ENCODE peak calls at places on chromosomes 13 and 19, in ten cellular contexts. D is A549, T is cardiac muscle cell, G is uterus, Y is psoas muscle, H is hepatocyte, N is H1, L is IMR-90, P is upper lobe of left lung, V is A673. J is an unnamed sample. For H3K4me1, the result is how much of the 10 kb centered on the place peaks cover.

GRCh38 chr19:4506449-4507149 is 11.7 kb downstream of the PLIN4 start:
- DNase-seq in D (no peak), T (no peak), G (no peak), Y (no peak), H (no peak), N (no peak), L (peak), P (no peak), V (no peak), J (no peak)

GRCh38 chr19:38388310-38389100 is at the start of gene SPRED3:
- DNase-seq in D (peak), T (peak), G (no peak), Y (peak), H (peak), N (no peak), L (peak), P (peak), V (no peak), J (peak)

GRCh38 chr19:47247308-47247990 is 8.9 kb upstream of the CCDC9 start:
- DNase-seq in D (peak), T (peak), G (peak), Y (peak), H (peak), N (no peak), L (peak), P (peak), V (peak), J (peak)

GRCh38 chr13:39062004-39062403 is 23.7 kb downstream of the NHLRC3 start:
- DNase-seq in D (no peak), T (no peak), G (no peak), Y (no peak), H (no peak), N (no peak), L (no peak), P (no peak), V (no peak), J (no peak)

GRCh38 chr19:28465317-28466086 is 747.4 kb downstream of the UQCRFS1 start:
- DNase-seq in D (no peak), T (no peak), G (no peak), Y (no peak), H (no peak), N (no peak), L (no peak), P (no peak), V (no peak), J (no peak)

GRCh38 chr19:39038098-39038497 is 5.7 kb upstream of the FBXO27 start:
- DNase-seq in D (peak), T (peak), G (no peak), Y (no peak), H (peak), N (no peak), L (peak), P (peak), V (peak), J (no peak)

GRCh38 chr13:22278336-22278929 is 607.6 kb downstream of the FGF9 start:
- DNase-seq in D (no peak), T (peak), G (peak), Y (no peak), H (peak), N (peak), L (peak), P (peak), V (peak), J (peak)

GRCh38 chr13:99218545-99218944 is 17.9 kb downstream of the UBAC2 start:
- DNase-seq in D (no peak), T (no peak), G (no peak), Y (peak), H (no peak), N (no peak), L (peak), P (peak), V (no peak), J (no peak)

GRCh38 chr13:112959206-112959605 is 9.8 kb upstream of the MCF2L start:
- DNase-seq in D (no peak), T (no peak), G (peak), Y (no peak), H (no peak), N (no peak), L (no peak), P (peak), V (no peak), J (no peak)

GRCh38 chr19:22622020-22622419 is 12.1 kb upstream of the ZNF492 start:
- DNase-seq in D (no peak), T (no peak), G (no peak), Y (no peak), H (no peak), N (no peak), L (no peak), P (peak), V (no peak), J (no peak)

GRCh38 chr19:4449022-4449825 is 8.4 kb downstream of the UBXN6 start:
- DNase-seq in D (no peak), T (no peak), G (no peak), Y (peak), H (no peak), N (no peak), L (no peak), P (no peak), V (no peak), J (no peak)

GRCh38 chr19:13036366-13036976 is 41.2 kb downstream of the NFIX start:
- DNase-seq in D (no peak), T (no peak), G (peak), Y (peak), H (peak), N (no peak), L (peak), P (peak), V (peak), J (peak)

GRCh38 chr13:108168929-108169328 is 46.4 kb downstream of the LIG4 start:
- DNase-seq in D (no peak), T (no peak), G (no peak), Y (no peak), H (no peak), N (no peak), L (no peak), P (no peak), V (no peak), J (no peak)

GRCh38 chr13:102311433-102311796 is 90.4 kb downstream of the FGF14 start:
- DNase-seq in D (no peak), T (no peak), G (no peak), Y (no peak), H (no peak), N (no peak), L (no peak), P (no peak), V (no peak), J (no peak)

GRCh38 chr13:79062291-79062690 is 343.8 kb downstream of the RBM26 start:
- DNase-seq in D (no peak), T (no peak), G (no peak), Y (no peak), H (no peak), N (no peak), L (no peak), P (no peak), V (no peak), J (no peak)

GRCh38 chr13:44176173-44176572 is 197.5 kb upstream of the SERP2 start:
- DNase-seq in D (no peak), T (no peak), G (no peak), Y (no peak), H (no peak), N (no peak), L (peak), P (no peak), V (no peak), J (no peak)

GRCh38 chr13:73062368-73062767 is 3.6 kb downstream of the KLF5 start:
- DNase-seq in D (no peak), T (no peak), G (no peak), Y (no peak), H (no peak), N (no peak), L (no peak), P (no peak), V (no peak), J (no peak)

GRCh38 chr13:43089912-43090498 is 66.6 kb downstream of the DNAJC15 start:
- DNase-seq in D (no peak), T (no peak), G (no peak), Y (no peak), H (no peak), N (no peak), L (no peak), P (no peak), V (no peak), J (no peak)

GRCh38 chr13:26628706-26629105 is 71.2 kb downstream of the WASF3 start:
- DNase-seq in D (no peak), T (peak), G (no peak), Y (no peak), H (peak), N (no peak), L (peak), P (no peak), V (peak), J (peak)

GRCh38 chr19:29965529-29965928 is 23.5 kb downstream of the URI1 start:
- DNase-seq in D (no peak), T (no peak), G (no peak), Y (no peak), H (no peak), N (no peak), L (peak), P (no peak), V (no peak), J (no peak)

GRCh38 chr19:40466219-40467006 is at the start of gene SPTBN4:
- DNase-seq in D (no peak), T (no peak), G (peak), Y (peak), H (peak), N (no peak), L (no peak), P (peak), V (no peak), J (peak)

GRCh38 chr19:40465781-40466218 is 255 bp upstream of the BLVRB start:
- DNase-seq in D (peak), T (peak), G (peak), Y (peak), H (peak), N (peak), L (peak), P (peak), V (peak), J (peak)

GRCh38 chr19:40465025-40465780 is at the start of gene BLVRB:
- DNase-seq in D (no peak), T (no peak), G (no peak), Y (no peak), H (no peak), N (no peak), L (peak), P (peak), V (peak), J (no peak)

GRCh38 chr19:40461669-40462221 is 3.8 kb downstream of the BLVRB start:
- DNase-seq in D (no peak), T (no peak), G (no peak), Y (peak), H (no peak), N (no peak), L (no peak), P (peak), V (no peak), J (peak)

DNA sequence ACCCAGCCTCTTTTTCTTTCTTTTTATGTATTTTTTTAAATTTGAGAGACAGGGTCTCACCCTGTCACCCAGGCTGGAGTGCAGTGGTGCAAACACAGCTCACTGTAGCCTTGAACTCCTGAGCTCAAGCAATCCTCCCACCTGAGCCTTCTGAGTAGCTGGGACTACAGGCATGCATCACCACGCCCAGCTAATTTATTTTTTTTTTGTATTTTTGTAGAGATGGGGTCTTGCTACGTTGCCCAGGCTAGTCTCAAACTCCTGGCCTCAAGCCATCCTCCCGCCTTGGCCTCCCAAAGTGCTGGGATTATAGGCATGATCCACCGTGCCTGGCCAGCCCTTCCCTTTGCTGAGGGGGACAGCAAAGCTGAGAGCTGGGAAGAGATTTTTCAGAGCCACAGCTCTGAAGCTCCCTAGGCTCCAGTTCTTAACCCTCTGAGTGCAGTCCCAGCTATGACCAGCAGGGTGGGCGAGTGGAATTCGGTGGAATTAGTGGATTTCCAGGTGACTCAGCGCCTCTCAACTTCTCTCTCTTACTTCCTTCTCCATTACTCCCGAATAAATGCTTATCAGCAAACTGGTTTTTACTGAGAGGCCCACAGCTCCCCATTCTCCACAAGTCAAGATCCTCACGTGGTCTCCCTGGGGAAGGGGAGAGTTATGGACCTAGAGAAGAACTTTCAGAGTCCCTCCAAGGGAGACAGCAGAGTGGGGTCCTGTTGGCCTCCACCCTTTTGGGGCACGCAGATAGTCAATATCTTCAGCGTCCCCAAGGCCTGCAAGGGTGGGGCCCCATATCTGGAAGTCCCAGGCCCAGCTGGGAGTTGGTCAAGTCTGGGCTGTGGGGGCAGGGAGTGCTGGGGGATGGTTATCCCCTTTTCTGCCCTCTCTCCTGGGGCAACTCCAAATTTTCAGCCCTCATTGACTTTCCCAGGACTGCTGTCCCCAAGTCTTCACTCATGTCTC is 1.2 kb downstream of the BLVRB start:
- DNase-seq in D (peak), T (peak), G (peak), Y (peak), H (peak), N (no peak), L (peak), P (peak), V (peak), J (peak)
- H3K4me3 ChIP-seq in D (peak), T (no peak), G (peak), Y (peak), H (peak), N (peak), L (peak), P (peak), V (peak), J (peak)

DNA sequence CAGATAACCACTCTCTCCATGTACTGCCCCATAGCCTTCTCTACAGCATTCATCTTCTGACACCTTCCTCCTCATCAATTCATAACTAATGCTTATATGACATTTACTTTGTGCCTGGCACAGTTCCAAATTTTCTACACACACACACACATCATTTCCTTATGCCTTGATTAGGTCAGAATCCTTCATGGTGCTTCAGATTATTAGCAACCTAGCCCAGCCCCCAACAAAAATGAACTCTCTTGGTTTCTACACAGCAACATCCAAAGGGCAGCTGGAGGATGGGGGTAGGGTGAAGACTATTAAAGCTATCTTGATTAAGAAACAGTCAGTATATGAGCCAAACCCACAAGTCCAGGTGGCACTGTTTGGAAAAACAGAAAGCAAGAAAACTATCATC is 3.7 kb downstream of the RUBCNL start:
- DNase-seq in D (no peak), T (no peak), G (no peak), Y (no peak), H (no peak), N (no peak), L (no peak), P (no peak), V (peak), J (peak)
- H3K4me1 ChIP-seq in D (under half), T (under half), G (under half), Y (under half), H (under half), N (under half), L (under half), P (under half), V (under half), J (under half)

GRCh38 chr19:17303167-17303939 is at the start of gene ABHD8:
- DNase-seq in D (peak), T (peak), G (peak), Y (peak), H (peak), N (no peak), L (peak), P (peak), V (peak), J (peak)
- TF ChIP-seq CTCF in D (peak), T (peak), G (peak), Y (peak), H (peak), N (peak), L (peak), P (peak), V (peak), J (peak)

GRCh38 chr19:50324331-50324730 is 4.8 kb downstream of the KCNC3 start:
- DNase-seq in D (no peak), T (no peak), G (no peak), Y (no peak), H (no peak), N (no peak), L (no peak), P (no peak), V (no peak), J (no peak)

GRCh38 chr19:50325310-50326100 is 3.7 kb downstream of the KCNC3 start:
- DNase-seq in D (peak), T (peak), G (no peak), Y (peak), H (peak), N (peak), L (peak), P (peak), V (peak), J (peak)

GRCh38 chr19:50327013-50327412 is 2.2 kb downstream of the KCNC3 start:
- DNase-seq in D (no peak), T (no peak), G (no peak), Y (no peak), H (no peak), N (no peak), L (no peak), P (no peak), V (no peak), J (no peak)

GRCh38 chr19:50327461-50328256 is 1.5 kb downstream of the KCNC3 start:
- DNase-seq in D (no peak), T (no peak), G (no peak), Y (no peak), H (no peak), N (no peak), L (no peak), P (no peak), V (no peak), J (no peak)

GRCh38 chr19:50326101-50326664 is 3.0 kb downstream of the KCNC3 start:
- DNase-seq in D (no peak), T (no peak), G (no peak), Y (no peak), H (no peak), N (no peak), L (no peak), P (no peak), V (no peak), J (peak)
- H3K4me3 ChIP-seq in D (peak), T (peak), G (no peak), Y (no peak), H (no peak), N (peak), L (no peak), P (no peak), V (peak), J (no peak)

GRCh38 chr13:75550159-75550567 is 572 bp downstream of the UCHL3 start:
- DNase-seq in D (peak), T (peak), G (peak), Y (no peak), H (peak), N (no peak), L (peak), P (no peak), V (peak), J (no peak)
- H3K4me1 ChIP-seq in D (under half), T (under half), G (under half), Y (under half), H (under half), N (under half), L (under half), P (under half), V (under half), J (under half)

GRCh38 chr13:107144432-107144831 is 576.5 kb upstream of the ARGLU1 start:
- DNase-seq in D (no peak), T (no peak), G (no peak), Y (no peak), H (no peak), N (no peak), L (peak), P (no peak), V (no peak), J (no peak)

GRCh38 chr13:107141767-107142166 is 573.8 kb upstream of the ARGLU1 start:
- DNase-seq in D (no peak), T (no peak), G (no peak), Y (no peak), H (no peak), N (no peak), L (no peak), P (no peak), V (no peak), J (no peak)

GRCh38 chr13:107138987-107139386 is 571.0 kb upstream of the ARGLU1 start:
- DNase-seq in D (no peak), T (no peak), G (no peak), Y (no peak), H (no peak), N (no peak), L (no peak), P (no peak), V (no peak), J (no peak)

GRCh38 chr13:107133950-107134349 is 566.0 kb upstream of the ARGLU1 start:
- DNase-seq in D (no peak), T (no peak), G (no peak), Y (no peak), H (no peak), N (no peak), L (no peak), P (no peak), V (no peak), J (no peak)

DNA sequence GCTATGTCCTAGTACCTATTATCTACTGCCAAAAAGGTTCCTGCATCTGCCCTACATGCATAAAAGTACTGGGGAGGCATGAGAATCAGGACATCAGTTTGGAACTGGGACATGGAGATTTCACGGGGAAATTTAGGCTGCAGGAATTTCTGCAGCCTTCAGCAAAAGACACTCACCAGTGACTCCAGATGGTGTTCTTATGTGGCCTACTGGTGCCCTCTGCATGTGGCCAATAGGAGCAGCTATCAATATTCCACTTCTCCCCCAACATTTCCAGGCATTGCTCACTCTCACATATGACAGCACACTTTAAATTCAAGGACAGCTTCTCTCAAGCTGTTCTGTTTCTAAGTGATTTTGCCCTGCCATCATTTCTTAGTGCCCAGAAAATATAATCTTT is 570.5 kb upstream of the ARGLU1 start:
- DNase-seq in D (no peak), T (no peak), G (no peak), Y (no peak), H (no peak), N (no peak), L (no peak), P (no peak), V (no peak), J (no peak)
- TF ChIP-seq CTCF in D (no peak), T (no peak), G (no peak), Y (no peak), H (no peak), N (no peak), L (no peak), P (no peak), V (no peak), J (no peak)

GRCh38 chr13:40552895-40553294 is 113.5 kb downstream of the FOXO1 start:
- DNase-seq in D (no peak), T (no peak), G (no peak), Y (no peak), H (no peak), N (no peak), L (no peak), P (no peak), V (no peak), J (no peak)
- H3K4me3 ChIP-seq in D (no peak), T (no peak), G (no peak), Y (no peak), H (no peak), N (no peak), L (no peak), P (no peak), V (no peak), J (no peak)